ENCODE peak calls at places on chromosomes 1 and 21, in nine cellular contexts. One of them, this sample, is unnamed.

GRCh38 chr1:86788300-86789206 is 84.2 kb downstream of the SH3GLB1 start:
- DNase-seq in astrocyte of the spinal cord: peak; percentile 85
- DNase-seq in cardiac muscle cell: peak; percentile 90
- DNase-seq in germinal center: no peak
- DNase-seq in ELR: peak; percentile 65
- DNase-seq in left ventricle myocardium inferior: peak; percentile 19
- DNase-seq in stimulated activated CD4-positive, alpha-beta T cell treated with anti-CD3 and anti-CD28 coated beads, Interleukin-2, amount 100 ng/mL, for 48 hours: no peak
- DNase-seq in cardiac fibroblast: peak; percentile 91
- DNase-seq in mesenchymal stem cell: peak; percentile 92
- DNase-seq in this sample: peak; percentile 78

GRCh38 chr1:1081311-1082238 is 7.5 kb upstream of the RNF223 start:
- DNase-seq in astrocyte of the spinal cord: no peak
- DNase-seq in cardiac muscle cell: no peak
- DNase-seq in germinal center: no peak
- DNase-seq in ELR: no peak
- DNase-seq in left ventricle myocardium inferior: peak; percentile 13
- DNase-seq in stimulated activated CD4-positive, alpha-beta T cell treated with anti-CD3 and anti-CD28 coated beads, Interleukin-2, amount 100 ng/mL, for 48 hours: no peak
- DNase-seq in cardiac fibroblast: no peak
- DNase-seq in mesenchymal stem cell: no peak
- DNase-seq in this sample: no peak

GRCh38 chr1:227486559-227486958 is 76.8 kb upstream of the ZNF678 start:
- DNase-seq in astrocyte of the spinal cord: no peak
- DNase-seq in cardiac muscle cell: no peak
- DNase-seq in germinal center: no peak
- DNase-seq in ELR: no peak
- DNase-seq in left ventricle myocardium inferior: no peak
- DNase-seq in stimulated activated CD4-positive, alpha-beta T cell treated with anti-CD3 and anti-CD28 coated beads, Interleukin-2, amount 100 ng/mL, for 48 hours: no peak
- DNase-seq in cardiac fibroblast: no peak
- DNase-seq in mesenchymal stem cell: no peak
- DNase-seq in this sample: no peak

GRCh38 chr1:2290595-2291510 is 62.7 kb downstream of the SKI start:
- DNase-seq in astrocyte of the spinal cord: peak; percentile 98
- DNase-seq in cardiac muscle cell: peak; percentile 98
- DNase-seq in germinal center: peak; percentile 46
- DNase-seq in ELR: peak; percentile 98
- DNase-seq in left ventricle myocardium inferior: peak; percentile 85
- DNase-seq in stimulated activated CD4-positive, alpha-beta T cell treated with anti-CD3 and anti-CD28 coated beads, Interleukin-2, amount 100 ng/mL, for 48 hours: peak; percentile 72
- DNase-seq in cardiac fibroblast: peak; percentile 97
- DNase-seq in mesenchymal stem cell: peak; percentile 83
- DNase-seq in this sample: peak; percentile 100

GRCh38 chr1:14519976-14520375 is 78.5 kb upstream of the KAZN start:
- DNase-seq in astrocyte of the spinal cord: no peak
- DNase-seq in cardiac muscle cell: no peak
- DNase-seq in germinal center: no peak
- DNase-seq in ELR: no peak
- DNase-seq in left ventricle myocardium inferior: no peak
- DNase-seq in stimulated activated CD4-positive, alpha-beta T cell treated with anti-CD3 and anti-CD28 coated beads, Interleukin-2, amount 100 ng/mL, for 48 hours: no peak
- DNase-seq in cardiac fibroblast: no peak
- DNase-seq in mesenchymal stem cell: no peak
- DNase-seq in this sample: no peak

GRCh38 chr1:185467125-185467524 is 150.1 kb upstream of the IVNS1ABP start:
- DNase-seq in astrocyte of the spinal cord: no peak
- DNase-seq in cardiac muscle cell: no peak
- DNase-seq in germinal center: no peak
- DNase-seq in ELR: no peak
- DNase-seq in left ventricle myocardium inferior: no peak
- DNase-seq in stimulated activated CD4-positive, alpha-beta T cell treated with anti-CD3 and anti-CD28 coated beads, Interleukin-2, amount 100 ng/mL, for 48 hours: no peak
- DNase-seq in cardiac fibroblast: no peak
- DNase-seq in mesenchymal stem cell: no peak
- DNase-seq in this sample: no peak

GRCh38 chr1:235557495-235557894 is 53.2 kb upstream of the B3GALNT2 start:
- DNase-seq in astrocyte of the spinal cord: no peak
- DNase-seq in cardiac muscle cell: no peak
- DNase-seq in germinal center: no peak
- DNase-seq in ELR: peak; percentile 6
- DNase-seq in left ventricle myocardium inferior: no peak
- DNase-seq in stimulated activated CD4-positive, alpha-beta T cell treated with anti-CD3 and anti-CD28 coated beads, Interleukin-2, amount 100 ng/mL, for 48 hours: peak; percentile 2
- DNase-seq in cardiac fibroblast: no peak
- DNase-seq in mesenchymal stem cell: no peak
- DNase-seq in this sample: peak; percentile 20

GRCh38 chr1:17572264-17572985 is 32.9 kb downstream of the ARHGEF10L start:
- DNase-seq in astrocyte of the spinal cord: no peak
- DNase-seq in cardiac muscle cell: no peak
- DNase-seq in germinal center: peak; percentile 21
- DNase-seq in ELR: no peak
- DNase-seq in left ventricle myocardium inferior: no peak
- DNase-seq in stimulated activated CD4-positive, alpha-beta T cell treated with anti-CD3 and anti-CD28 coated beads, Interleukin-2, amount 100 ng/mL, for 48 hours: no peak
- DNase-seq in cardiac fibroblast: no peak
- DNase-seq in mesenchymal stem cell: no peak
- DNase-seq in this sample: no peak

GRCh38 chr1:198825254-198825653 is 186.4 kb downstream of the PTPRC start:
- DNase-seq in astrocyte of the spinal cord: no peak
- DNase-seq in cardiac muscle cell: no peak
- DNase-seq in germinal center: no peak
- DNase-seq in ELR: no peak
- DNase-seq in left ventricle myocardium inferior: no peak
- DNase-seq in stimulated activated CD4-positive, alpha-beta T cell treated with anti-CD3 and anti-CD28 coated beads, Interleukin-2, amount 100 ng/mL, for 48 hours: no peak
- DNase-seq in cardiac fibroblast: no peak
- DNase-seq in mesenchymal stem cell: no peak
- DNase-seq in this sample: no peak

GRCh38 chr1:110348771-110349170 is 9.6 kb downstream of the RBM15 start:
- DNase-seq in astrocyte of the spinal cord: peak; percentile 24
- DNase-seq in cardiac muscle cell: peak; percentile 18
- DNase-seq in germinal center: no peak
- DNase-seq in ELR: no peak
- DNase-seq in left ventricle myocardium inferior: no peak
- DNase-seq in stimulated activated CD4-positive, alpha-beta T cell treated with anti-CD3 and anti-CD28 coated beads, Interleukin-2, amount 100 ng/mL, for 48 hours: no peak
- DNase-seq in cardiac fibroblast: peak; percentile 25
- DNase-seq in mesenchymal stem cell: peak; percentile 16
- DNase-seq in this sample: no peak

GRCh38 chr21:43827015-43827611 is 37.7 kb downstream of the RRP1 start:
- DNase-seq in astrocyte of the spinal cord: peak; percentile 69
- DNase-seq in cardiac muscle cell: peak; percentile 58
- DNase-seq in germinal center: no peak
- DNase-seq in ELR: peak; percentile 85
- DNase-seq in left ventricle myocardium inferior: no peak
- DNase-seq in stimulated activated CD4-positive, alpha-beta T cell treated with anti-CD3 and anti-CD28 coated beads, Interleukin-2, amount 100 ng/mL, for 48 hours: no peak
- DNase-seq in cardiac fibroblast: peak; percentile 56
- DNase-seq in mesenchymal stem cell: peak; percentile 61
- DNase-seq in this sample: no peak

GRCh38 chr1:218165687-218166088 is 119.4 kb upstream of the RRP15 start:
- DNase-seq in astrocyte of the spinal cord: peak; percentile 4
- DNase-seq in cardiac muscle cell: no peak
- DNase-seq in germinal center: no peak
- DNase-seq in ELR: no peak
- DNase-seq in left ventricle myocardium inferior: no peak
- DNase-seq in stimulated activated CD4-positive, alpha-beta T cell treated with anti-CD3 and anti-CD28 coated beads, Interleukin-2, amount 100 ng/mL, for 48 hours: no peak
- DNase-seq in cardiac fibroblast: no peak
- DNase-seq in mesenchymal stem cell: no peak
- DNase-seq in this sample: no peak

GRCh38 chr1:94989398-94989797 is 62.5 kb upstream of the CNN3 start:
- DNase-seq in astrocyte of the spinal cord: no peak
- DNase-seq in cardiac muscle cell: no peak
- DNase-seq in germinal center: no peak
- DNase-seq in ELR: no peak
- DNase-seq in left ventricle myocardium inferior: peak; percentile 30
- DNase-seq in stimulated activated CD4-positive, alpha-beta T cell treated with anti-CD3 and anti-CD28 coated beads, Interleukin-2, amount 100 ng/mL, for 48 hours: no peak
- DNase-seq in cardiac fibroblast: no peak
- DNase-seq in mesenchymal stem cell: no peak
- DNase-seq in this sample: no peak

GRCh38 chr21:37365657-37366487 is 701 bp upstream of the DYRK1A start:
- DNase-seq in astrocyte of the spinal cord: peak; percentile 69
- DNase-seq in cardiac muscle cell: peak; percentile 79
- DNase-seq in germinal center: peak; percentile 89
- DNase-seq in ELR: peak; percentile 63
- DNase-seq in left ventricle myocardium inferior: peak; percentile 76
- DNase-seq in stimulated activated CD4-positive, alpha-beta T cell treated with anti-CD3 and anti-CD28 coated beads, Interleukin-2, amount 100 ng/mL, for 48 hours: peak; percentile 45
- DNase-seq in cardiac fibroblast: peak; percentile 77
- DNase-seq in mesenchymal stem cell: peak; percentile 69
- DNase-seq in this sample: peak; percentile 71

GRCh38 chr1:151309851-151310323 is 17.3 kb downstream of the PI4KB start:
- DNase-seq in astrocyte of the spinal cord: peak; percentile 56
- DNase-seq in cardiac muscle cell: peak; percentile 76
- DNase-seq in germinal center: no peak
- DNase-seq in ELR: no peak
- DNase-seq in left ventricle myocardium inferior: peak; percentile 35
- DNase-seq in stimulated activated CD4-positive, alpha-beta T cell treated with anti-CD3 and anti-CD28 coated beads, Interleukin-2, amount 100 ng/mL, for 48 hours: no peak
- DNase-seq in cardiac fibroblast: peak; percentile 63
- DNase-seq in mesenchymal stem cell: peak; percentile 94
- DNase-seq in this sample: no peak

GRCh38 chr1:156852414-156852874 is 6.5 kb downstream of the INSRR start:
- DNase-seq in astrocyte of the spinal cord: peak; percentile 32
- DNase-seq in cardiac muscle cell: peak; percentile 58
- DNase-seq in germinal center: no peak
- DNase-seq in ELR: no peak
- DNase-seq in left ventricle myocardium inferior: peak; percentile 85
- DNase-seq in stimulated activated CD4-positive, alpha-beta T cell treated with anti-CD3 and anti-CD28 coated beads, Interleukin-2, amount 100 ng/mL, for 48 hours: no peak
- DNase-seq in cardiac fibroblast: peak; percentile 55
- DNase-seq in mesenchymal stem cell: peak; percentile 20
- DNase-seq in this sample: no peak

GRCh38 chr1:32702599-32703478 is at the start of gene SYNC:
- DNase-seq in astrocyte of the spinal cord: peak; percentile 85
- DNase-seq in cardiac muscle cell: peak; percentile 72
- DNase-seq in germinal center: peak; percentile 40
- DNase-seq in ELR: peak; percentile 68
- DNase-seq in left ventricle myocardium inferior: peak; percentile 77
- DNase-seq in stimulated activated CD4-positive, alpha-beta T cell treated with anti-CD3 and anti-CD28 coated beads, Interleukin-2, amount 100 ng/mL, for 48 hours: no peak
- DNase-seq in cardiac fibroblast: peak; percentile 81
- DNase-seq in mesenchymal stem cell: peak; percentile 69
- DNase-seq in this sample: no peak

GRCh38 chr1:110565565-110565964 is 40.6 kb downstream of the KCNA2 start:
- DNase-seq in astrocyte of the spinal cord: no peak
- DNase-seq in cardiac muscle cell: no peak
- DNase-seq in germinal center: no peak
- DNase-seq in ELR: no peak
- DNase-seq in left ventricle myocardium inferior: no peak
- DNase-seq in stimulated activated CD4-positive, alpha-beta T cell treated with anti-CD3 and anti-CD28 coated beads, Interleukin-2, amount 100 ng/mL, for 48 hours: no peak
- DNase-seq in cardiac fibroblast: no peak
- DNase-seq in mesenchymal stem cell: no peak
- DNase-seq in this sample: no peak

GRCh38 chr1:228336308-228337030 is 70.2 kb downstream of the TRIM11 start:
- DNase-seq in astrocyte of the spinal cord: no peak
- DNase-seq in cardiac muscle cell: no peak
- DNase-seq in germinal center: no peak
- DNase-seq in ELR: peak; percentile 43
- DNase-seq in left ventricle myocardium inferior: peak; percentile 8
- DNase-seq in stimulated activated CD4-positive, alpha-beta T cell treated with anti-CD3 and anti-CD28 coated beads, Interleukin-2, amount 100 ng/mL, for 48 hours: no peak
- DNase-seq in cardiac fibroblast: peak; percentile 7
- DNase-seq in mesenchymal stem cell: no peak
- DNase-seq in this sample: no peak

GRCh38 chr1:91791691-91792392 is 94.1 kb downstream of the TGFBR3 start:
- DNase-seq in astrocyte of the spinal cord: no peak
- DNase-seq in cardiac muscle cell: no peak
- DNase-seq in germinal center: no peak
- DNase-seq in ELR: no peak
- DNase-seq in left ventricle myocardium inferior: no peak
- DNase-seq in stimulated activated CD4-positive, alpha-beta T cell treated with anti-CD3 and anti-CD28 coated beads, Interleukin-2, amount 100 ng/mL, for 48 hours: no peak
- DNase-seq in cardiac fibroblast: no peak
- DNase-seq in mesenchymal stem cell: no peak
- DNase-seq in this sample: peak; percentile 7

GRCh38 chr1:212355230-212355969 is 59.3 kb downstream of the PACC1 start:
- DNase-seq in astrocyte of the spinal cord: no peak
- DNase-seq in cardiac muscle cell: no peak
- DNase-seq in germinal center: no peak
- DNase-seq in ELR: no peak
- DNase-seq in left ventricle myocardium inferior: no peak
- DNase-seq in stimulated activated CD4-positive, alpha-beta T cell treated with anti-CD3 and anti-CD28 coated beads, Interleukin-2, amount 100 ng/mL, for 48 hours: no peak
- DNase-seq in cardiac fibroblast: no peak
- DNase-seq in mesenchymal stem cell: no peak
- DNase-seq in this sample: no peak

GRCh38 chr1:248862695-248863010 is 3.8 kb upstream of the ZNF692 start:
- DNase-seq in astrocyte of the spinal cord: no peak
- DNase-seq in cardiac muscle cell: no peak
- DNase-seq in germinal center: no peak
- DNase-seq in ELR: peak; percentile 33
- DNase-seq in left ventricle myocardium inferior: no peak
- DNase-seq in stimulated activated CD4-positive, alpha-beta T cell treated with anti-CD3 and anti-CD28 coated beads, Interleukin-2, amount 100 ng/mL, for 48 hours: no peak
- DNase-seq in cardiac fibroblast: no peak
- DNase-seq in mesenchymal stem cell: peak; percentile 11
- DNase-seq in this sample: no peak

GRCh38 chr1:158177705-158178450 is 2.8 kb upstream of the CD1D start:
- DNase-seq in astrocyte of the spinal cord: peak; percentile 46
- DNase-seq in cardiac muscle cell: peak; percentile 84
- DNase-seq in germinal center: peak; percentile 74
- DNase-seq in ELR: peak; percentile 37
- DNase-seq in left ventricle myocardium inferior: peak; percentile 97
- DNase-seq in stimulated activated CD4-positive, alpha-beta T cell treated with anti-CD3 and anti-CD28 coated beads, Interleukin-2, amount 100 ng/mL, for 48 hours: peak; percentile 22
- DNase-seq in cardiac fibroblast: peak; percentile 67
- DNase-seq in mesenchymal stem cell: peak; percentile 74
- DNase-seq in this sample: no peak

GRCh38 chr1:203638914-203639313 is 12.3 kb downstream of the ATP2B4 start:
- DNase-seq in astrocyte of the spinal cord: no peak
- DNase-seq in cardiac muscle cell: no peak
- DNase-seq in germinal center: no peak
- DNase-seq in ELR: peak; percentile 59
- DNase-seq in left ventricle myocardium inferior: peak; percentile 18
- DNase-seq in stimulated activated CD4-positive, alpha-beta T cell treated with anti-CD3 and anti-CD28 coated beads, Interleukin-2, amount 100 ng/mL, for 48 hours: no peak
- DNase-seq in cardiac fibroblast: peak; percentile 49
- DNase-seq in mesenchymal stem cell: no peak
- DNase-seq in this sample: peak; percentile 89

GRCh38 chr1:38082678-38083317 is 36.2 kb upstream of the POU3F1 start:
- DNase-seq in astrocyte of the spinal cord: no peak
- DNase-seq in cardiac muscle cell: no peak
- DNase-seq in germinal center: no peak
- DNase-seq in ELR: no peak
- DNase-seq in left ventricle myocardium inferior: no peak
- DNase-seq in stimulated activated CD4-positive, alpha-beta T cell treated with anti-CD3 and anti-CD28 coated beads, Interleukin-2, amount 100 ng/mL, for 48 hours: no peak
- DNase-seq in cardiac fibroblast: no peak
- DNase-seq in mesenchymal stem cell: no peak
- DNase-seq in this sample: no peak

GRCh38 chr21:26170471-26171309 is at the start of gene APP:
- DNase-seq in astrocyte of the spinal cord: peak; percentile 75
- DNase-seq in cardiac muscle cell: peak; percentile 84
- DNase-seq in germinal center: peak; percentile 93
- DNase-seq in ELR: peak; percentile 82
- DNase-seq in left ventricle myocardium inferior: peak; percentile 89
- DNase-seq in stimulated activated CD4-positive, alpha-beta T cell treated with anti-CD3 and anti-CD28 coated beads, Interleukin-2, amount 100 ng/mL, for 48 hours: peak; percentile 84
- DNase-seq in cardiac fibroblast: peak; percentile 81
- DNase-seq in mesenchymal stem cell: peak; percentile 78
- DNase-seq in this sample: peak; percentile 83

GRCh38 chr1:68188060-68188538 is 44.2 kb downstream of the WLS start:
- DNase-seq in astrocyte of the spinal cord: peak; percentile 70
- DNase-seq in cardiac muscle cell: peak; percentile 60
- DNase-seq in germinal center: no peak
- DNase-seq in ELR: no peak
- DNase-seq in left ventricle myocardium inferior: no peak
- DNase-seq in stimulated activated CD4-positive, alpha-beta T cell treated with anti-CD3 and anti-CD28 coated beads, Interleukin-2, amount 100 ng/mL, for 48 hours: no peak
- DNase-seq in cardiac fibroblast: peak; percentile 62
- DNase-seq in mesenchymal stem cell: peak; percentile 87
- DNase-seq in this sample: no peak

GRCh38 chr1:206589206-206589605 is 23.1 kb downstream of the EIF2D start:
- DNase-seq in astrocyte of the spinal cord: peak; percentile 92
- DNase-seq in cardiac muscle cell: peak; percentile 96
- DNase-seq in germinal center: no peak
- DNase-seq in ELR: peak; percentile 92
- DNase-seq in left ventricle myocardium inferior: peak; percentile 26
- DNase-seq in stimulated activated CD4-positive, alpha-beta T cell treated with anti-CD3 and anti-CD28 coated beads, Interleukin-2, amount 100 ng/mL, for 48 hours: no peak
- DNase-seq in cardiac fibroblast: peak; percentile 96
- DNase-seq in mesenchymal stem cell: peak; percentile 86
- DNase-seq in this sample: no peak

GRCh38 chr1:29630756-29631155 is 394.4 kb downstream of the PTPRU start:
- DNase-seq in astrocyte of the spinal cord: no peak
- DNase-seq in cardiac muscle cell: no peak
- DNase-seq in germinal center: no peak
- DNase-seq in ELR: no peak
- DNase-seq in left ventricle myocardium inferior: no peak
- DNase-seq in stimulated activated CD4-positive, alpha-beta T cell treated with anti-CD3 and anti-CD28 coated beads, Interleukin-2, amount 100 ng/mL, for 48 hours: no peak
- DNase-seq in cardiac fibroblast: no peak
- DNase-seq in mesenchymal stem cell: no peak
- DNase-seq in this sample: no peak

GRCh38 chr1:200971955-200972711 is 51.4 kb downstream of the KIF21B start:
- DNase-seq in astrocyte of the spinal cord: peak; percentile 40
- DNase-seq in cardiac muscle cell: peak; percentile 79
- DNase-seq in germinal center: peak; percentile 76
- DNase-seq in ELR: peak; percentile 66
- DNase-seq in left ventricle myocardium inferior: peak; percentile 56
- DNase-seq in stimulated activated CD4-positive, alpha-beta T cell treated with anti-CD3 and anti-CD28 coated beads, Interleukin-2, amount 100 ng/mL, for 48 hours: peak; percentile 52
- DNase-seq in cardiac fibroblast: peak; percentile 78
- DNase-seq in mesenchymal stem cell: peak; percentile 58
- DNase-seq in this sample: peak; percentile 65

GRCh38 chr1:224430511-224431113 is 4.0 kb downstream of the WDR26 start:
- DNase-seq in astrocyte of the spinal cord: peak; percentile 71
- DNase-seq in cardiac muscle cell: peak; percentile 72
- DNase-seq in germinal center: peak; percentile 23
- DNase-seq in ELR: peak; percentile 78
- DNase-seq in left ventricle myocardium inferior: no peak
- DNase-seq in stimulated activated CD4-positive, alpha-beta T cell treated with anti-CD3 and anti-CD28 coated beads, Interleukin-2, amount 100 ng/mL, for 48 hours: no peak
- DNase-seq in cardiac fibroblast: peak; percentile 74
- DNase-seq in mesenchymal stem cell: peak; percentile 74
- DNase-seq in this sample: peak; percentile 58